ENCODE peak calls at places on chromosomes 6 and 20, in eight cellular contexts. One of them, this sample, is unnamed.
A peak's percentile ranks its signal among the peaks of the same experiment; 100 is the strongest.

GRCh38 chr20:12916699-12917098 is 92.1 kb upstream of the SPTLC3 start:
- DNase-seq in adipocyte: no peak
- DNase-seq in IMR-90: no peak
- DNase-seq in H9: no peak
- DNase-seq in mesendoderm: peak; percentile 84
- DNase-seq in keratinocyte: no peak
- DNase-seq in neural progenitor cell: peak; percentile 5
- DNase-seq in mesenchymal stem cell: no peak
- DNase-seq in this sample: no peak

GRCh38 chr20:51591871-51592270 is 49.4 kb upstream of the NFATC2 start:
- DNase-seq in adipocyte: no peak
- DNase-seq in IMR-90: no peak
- DNase-seq in H9: no peak
- DNase-seq in mesendoderm: no peak
- DNase-seq in keratinocyte: no peak
- DNase-seq in neural progenitor cell: no peak
- DNase-seq in mesenchymal stem cell: no peak
- DNase-seq in this sample: no peak

GRCh38 chr6:125781307-125781868 is 9.4 kb upstream of the NCOA7 start:
- DNase-seq in adipocyte: peak; percentile 60
- DNase-seq in IMR-90: peak; percentile 47
- DNase-seq in H9: no peak
- DNase-seq in mesendoderm: no peak
- DNase-seq in keratinocyte: no peak
- DNase-seq in neural progenitor cell: no peak
- DNase-seq in mesenchymal stem cell: no peak
- DNase-seq in this sample: peak; percentile 75

GRCh38 chr6:63573140-63573898 is 1.0 kb downstream of the LOC128125822 start:
- DNase-seq in adipocyte: peak; percentile 82
- DNase-seq in IMR-90: peak; percentile 55
- DNase-seq in H9: peak; percentile 94
- DNase-seq in mesendoderm: peak; percentile 95
- DNase-seq in keratinocyte: no peak
- DNase-seq in neural progenitor cell: peak; percentile 82
- DNase-seq in mesenchymal stem cell: peak; percentile 75
- DNase-seq in this sample: peak; percentile 83

GRCh38 chr6:18245642-18246041 is 18.7 kb downstream of the DEK start:
- DNase-seq in adipocyte: no peak
- DNase-seq in IMR-90: no peak
- DNase-seq in H9: no peak
- DNase-seq in mesendoderm: no peak
- DNase-seq in keratinocyte: no peak
- DNase-seq in neural progenitor cell: no peak
- DNase-seq in mesenchymal stem cell: no peak
- DNase-seq in this sample: no peak

GRCh38 chr6:56708810-56709597 is 66.3 kb upstream of the DST start:
- DNase-seq in adipocyte: peak; percentile 90
- DNase-seq in IMR-90: peak; percentile 76
- DNase-seq in H9: no peak
- DNase-seq in mesendoderm: peak; percentile 51
- DNase-seq in keratinocyte: no peak
- DNase-seq in neural progenitor cell: peak; percentile 62
- DNase-seq in mesenchymal stem cell: peak; percentile 75
- DNase-seq in this sample: peak; percentile 84

GRCh38 chr6:149463781-149464180 is 21.0 kb downstream of the ZC3H12D start:
- DNase-seq in adipocyte: peak; percentile 31
- DNase-seq in IMR-90: peak; percentile 59
- DNase-seq in H9: no peak
- DNase-seq in mesendoderm: no peak
- DNase-seq in keratinocyte: no peak
- DNase-seq in neural progenitor cell: no peak
- DNase-seq in mesenchymal stem cell: peak; percentile 90
- DNase-seq in this sample: no peak

GRCh38 chr6:155524249-155524651 is 68.6 kb upstream of the NOX3 start:
- DNase-seq in adipocyte: no peak
- DNase-seq in IMR-90: peak; percentile 76
- DNase-seq in H9: no peak
- DNase-seq in mesendoderm: no peak
- DNase-seq in keratinocyte: peak; percentile 15
- DNase-seq in neural progenitor cell: no peak
- DNase-seq in mesenchymal stem cell: peak; percentile 72
- DNase-seq in this sample: no peak

GRCh38 chr20:3923818-3924217 is 34.6 kb downstream of the PANK2 start:
- DNase-seq in adipocyte: peak; percentile 77
- DNase-seq in IMR-90: peak; percentile 77
- DNase-seq in H9: no peak
- DNase-seq in mesendoderm: no peak
- DNase-seq in keratinocyte: no peak
- DNase-seq in neural progenitor cell: no peak
- DNase-seq in mesenchymal stem cell: peak; percentile 50
- DNase-seq in this sample: no peak

GRCh38 chr6:143696327-143697000 is 18.7 kb downstream of the PHACTR2 start:
- DNase-seq in adipocyte: no peak
- DNase-seq in IMR-90: peak; percentile 68
- DNase-seq in H9: no peak
- DNase-seq in mesendoderm: no peak
- DNase-seq in keratinocyte: no peak
- DNase-seq in neural progenitor cell: no peak
- DNase-seq in mesenchymal stem cell: peak; percentile 63
- DNase-seq in this sample: no peak

GRCh38 chr20:61577065-61577464 is 325.0 kb downstream of the CDH4 start:
- DNase-seq in adipocyte: no peak
- DNase-seq in IMR-90: no peak
- DNase-seq in H9: no peak
- DNase-seq in mesendoderm: no peak
- DNase-seq in keratinocyte: no peak
- DNase-seq in neural progenitor cell: no peak
- DNase-seq in mesenchymal stem cell: no peak
- DNase-seq in this sample: no peak

GRCh38 chr6:52539607-52540006 is 37.3 kb downstream of the TRAM2 start:
- DNase-seq in adipocyte: peak; percentile 67
- DNase-seq in IMR-90: peak; percentile 87
- DNase-seq in H9: no peak
- DNase-seq in mesendoderm: no peak
- DNase-seq in keratinocyte: no peak
- DNase-seq in neural progenitor cell: no peak
- DNase-seq in mesenchymal stem cell: peak; percentile 82
- DNase-seq in this sample: no peak

GRCh38 chr6:81849248-81849647 is 96.8 kb upstream of the TENT5A start:
- DNase-seq in adipocyte: no peak
- DNase-seq in IMR-90: no peak
- DNase-seq in H9: no peak
- DNase-seq in mesendoderm: no peak
- DNase-seq in keratinocyte: no peak
- DNase-seq in neural progenitor cell: no peak
- DNase-seq in mesenchymal stem cell: no peak
- DNase-seq in this sample: no peak

GRCh38 chr6:80547827-80548226 is 441.4 kb downstream of the BCKDHB start:
- DNase-seq in adipocyte: peak; percentile 86
- DNase-seq in IMR-90: peak; percentile 94
- DNase-seq in H9: no peak
- DNase-seq in mesendoderm: no peak
- DNase-seq in keratinocyte: peak; percentile 21
- DNase-seq in neural progenitor cell: no peak
- DNase-seq in mesenchymal stem cell: peak; percentile 74
- DNase-seq in this sample: no peak

GRCh38 chr6:150029749-150030148 is 4.4 kb upstream of the RAET1L start:
- DNase-seq in adipocyte: no peak
- DNase-seq in IMR-90: no peak
- DNase-seq in H9: no peak
- DNase-seq in mesendoderm: no peak
- DNase-seq in keratinocyte: no peak
- DNase-seq in neural progenitor cell: no peak
- DNase-seq in mesenchymal stem cell: no peak
- DNase-seq in this sample: no peak

GRCh38 chr20:24017160-24017761 is 28.7 kb upstream of the GGTLC1 start:
- DNase-seq in adipocyte: no peak
- DNase-seq in IMR-90: no peak
- DNase-seq in H9: no peak
- DNase-seq in mesendoderm: no peak
- DNase-seq in keratinocyte: no peak
- DNase-seq in neural progenitor cell: no peak
- DNase-seq in mesenchymal stem cell: no peak
- DNase-seq in this sample: no peak

GRCh38 chr6:157068691-157069228 is 254.6 kb downstream of the TMEM242 start:
- DNase-seq in adipocyte: peak; percentile 19
- DNase-seq in IMR-90: peak; percentile 49
- DNase-seq in H9: no peak
- DNase-seq in mesendoderm: no peak
- DNase-seq in keratinocyte: no peak
- DNase-seq in neural progenitor cell: no peak
- DNase-seq in mesenchymal stem cell: peak; percentile 45
- DNase-seq in this sample: peak; percentile 60

GRCh38 chr20:18666803-18667460 is 79.1 kb downstream of the DTD1 start:
- DNase-seq in adipocyte: no peak
- DNase-seq in IMR-90: no peak
- DNase-seq in H9: no peak
- DNase-seq in mesendoderm: peak; percentile 3
- DNase-seq in keratinocyte: no peak
- DNase-seq in neural progenitor cell: no peak
- DNase-seq in mesenchymal stem cell: no peak
- DNase-seq in this sample: no peak

GRCh38 chr6:169955796-169956493 is 204.5 kb downstream of the ERMARD start:
- DNase-seq in adipocyte: no peak
- DNase-seq in IMR-90: no peak
- DNase-seq in H9: no peak
- DNase-seq in mesendoderm: no peak
- DNase-seq in keratinocyte: no peak
- DNase-seq in neural progenitor cell: no peak
- DNase-seq in mesenchymal stem cell: no peak
- DNase-seq in this sample: no peak

GRCh38 chr6:96110878-96111277 is 95.1 kb downstream of the FUT9 start:
- DNase-seq in adipocyte: no peak
- DNase-seq in IMR-90: no peak
- DNase-seq in H9: no peak
- DNase-seq in mesendoderm: no peak
- DNase-seq in keratinocyte: peak; percentile 11
- DNase-seq in neural progenitor cell: no peak
- DNase-seq in mesenchymal stem cell: no peak
- DNase-seq in this sample: no peak

GRCh38 chr6:39786636-39787035 is 5.5 kb upstream of the DAAM2 start:
- DNase-seq in adipocyte: no peak
- DNase-seq in IMR-90: no peak
- DNase-seq in H9: no peak
- DNase-seq in mesendoderm: no peak
- DNase-seq in keratinocyte: no peak
- DNase-seq in neural progenitor cell: no peak
- DNase-seq in mesenchymal stem cell: no peak
- DNase-seq in this sample: no peak
- H3K9ac ChIP-seq in adipocyte: no peak overlapping the region
- H3K9ac ChIP-seq in IMR-90: no peak overlapping the region
- H3K9ac ChIP-seq in H9: no peak overlapping the region
- H3K9ac ChIP-seq in mesendoderm: no peak overlapping the region
- H3K9ac ChIP-seq in keratinocyte: no peak overlapping the region
- H3K9ac ChIP-seq in neural progenitor cell: no peak overlapping the region
- H3K9ac ChIP-seq in mesenchymal stem cell: no peak overlapping the region
- H3K9ac ChIP-seq in this sample: no peak overlapping the region

GRCh38 chr20:22471156-22471836 is 113.1 kb downstream of the FOXA2 start:
- DNase-seq in adipocyte: no peak
- DNase-seq in IMR-90: no peak
- DNase-seq in H9: no peak
- DNase-seq in mesendoderm: no peak
- DNase-seq in keratinocyte: no peak
- DNase-seq in neural progenitor cell: no peak
- DNase-seq in mesenchymal stem cell: no peak
- DNase-seq in this sample: no peak
- H3K9ac ChIP-seq in adipocyte: no peak overlapping the region
- H3K9ac ChIP-seq in IMR-90: no peak overlapping the region
- H3K9ac ChIP-seq in H9: no peak overlapping the region
- H3K9ac ChIP-seq in mesendoderm: no peak overlapping the region
- H3K9ac ChIP-seq in keratinocyte: no peak overlapping the region
- H3K9ac ChIP-seq in neural progenitor cell: no peak overlapping the region
- H3K9ac ChIP-seq in mesenchymal stem cell: no peak overlapping the region
- H3K9ac ChIP-seq in this sample: no peak overlapping the region

GRCh38 chr6:28945360-28945759 is 21.6 kb upstream of the TRIM27 start:
- DNase-seq in adipocyte: no peak
- DNase-seq in IMR-90: no peak
- DNase-seq in H9: no peak
- DNase-seq in mesendoderm: no peak
- DNase-seq in keratinocyte: no peak
- DNase-seq in neural progenitor cell: no peak
- DNase-seq in mesenchymal stem cell: no peak
- DNase-seq in this sample: no peak

GRCh38 chr6:28943223-28943556 is 19.4 kb upstream of the TRIM27 start:
- DNase-seq in adipocyte: peak; percentile 2
- DNase-seq in IMR-90: no peak
- DNase-seq in H9: no peak
- DNase-seq in mesendoderm: no peak
- DNase-seq in keratinocyte: no peak
- DNase-seq in neural progenitor cell: peak; percentile 27
- DNase-seq in mesenchymal stem cell: no peak
- DNase-seq in this sample: no peak

GRCh38 chr6:28941681-28942448 is 18.1 kb upstream of the TRIM27 start:
- DNase-seq in adipocyte: peak; percentile 13
- DNase-seq in IMR-90: no peak
- DNase-seq in H9: no peak
- DNase-seq in mesendoderm: no peak
- DNase-seq in keratinocyte: no peak
- DNase-seq in neural progenitor cell: peak; percentile 70
- DNase-seq in mesenchymal stem cell: no peak
- DNase-seq in this sample: no peak

GRCh38 chr6:28944412-28945006 is 20.7 kb upstream of the TRIM27 start:
- DNase-seq in adipocyte: peak; percentile 89
- DNase-seq in IMR-90: peak; percentile 81
- DNase-seq in H9: peak; percentile 70
- DNase-seq in mesendoderm: peak; percentile 80
- DNase-seq in keratinocyte: no peak
- DNase-seq in neural progenitor cell: peak; percentile 79
- DNase-seq in mesenchymal stem cell: peak; percentile 88
- DNase-seq in this sample: peak; percentile 94

GRCh38 chr6:28943557-28944411 is 20.0 kb upstream of the TRIM27 start:
- DNase-seq in adipocyte: peak; percentile 74
- DNase-seq in IMR-90: peak; percentile 73
- DNase-seq in H9: peak; percentile 88
- DNase-seq in mesendoderm: peak; percentile 93
- DNase-seq in keratinocyte: no peak
- DNase-seq in neural progenitor cell: peak; percentile 91
- DNase-seq in mesenchymal stem cell: peak; percentile 82
- DNase-seq in this sample: peak; percentile 83
- H3K9ac ChIP-seq in adipocyte: peak overlapping the region; percentile 88
- H3K9ac ChIP-seq in IMR-90: peak overlapping the region; percentile 74
- H3K9ac ChIP-seq in H9: peak overlapping the region; percentile 69
- H3K9ac ChIP-seq in mesendoderm: peak overlapping the region; percentile 81
- H3K9ac ChIP-seq in keratinocyte: peak overlapping the region; percentile 73
- H3K9ac ChIP-seq in neural progenitor cell: peak overlapping the region; percentile 16
- H3K9ac ChIP-seq in mesenchymal stem cell: peak overlapping the region; percentile 94
- H3K9ac ChIP-seq in this sample: peak overlapping the region; percentile 41

DNA sequence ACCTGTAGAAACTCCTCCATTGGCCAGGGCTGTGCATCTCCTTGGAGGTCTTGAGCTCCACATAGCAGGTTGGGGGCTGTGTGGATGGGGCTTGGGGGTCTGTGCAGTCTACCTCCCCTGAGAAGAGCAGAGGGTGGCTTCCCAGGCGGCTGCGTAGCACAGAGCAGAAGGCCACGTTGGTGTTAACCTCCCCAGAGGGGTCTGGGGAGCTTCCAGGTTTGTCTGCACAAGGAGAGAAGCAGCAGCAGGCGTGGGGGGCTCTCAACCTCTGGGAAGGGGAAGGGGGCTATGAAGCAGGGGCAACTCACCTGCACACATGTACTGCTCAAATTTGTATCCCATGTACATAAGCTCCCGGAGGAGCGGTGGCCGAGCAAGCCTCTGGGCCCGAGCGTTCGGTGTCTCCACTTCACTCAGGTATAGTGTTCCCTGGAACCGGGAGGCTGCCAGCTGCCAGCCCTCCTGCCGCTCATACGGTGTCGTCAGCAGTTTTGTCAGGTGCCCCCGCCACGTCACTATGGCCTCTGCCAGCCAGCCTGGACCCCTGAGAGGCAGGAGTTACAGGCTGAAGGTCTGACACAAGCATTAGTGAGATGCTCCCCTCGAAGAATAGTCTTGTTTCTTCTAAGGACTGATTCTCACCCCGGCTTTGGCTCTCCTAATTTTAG is 1.2 kb downstream of the DXO start:
- DNase-seq in adipocyte: peak; percentile 1
- DNase-seq in IMR-90: no peak
- DNase-seq in H9: no peak
- DNase-seq in mesendoderm: no peak
- DNase-seq in keratinocyte: no peak
- DNase-seq in neural progenitor cell: no peak
- DNase-seq in mesenchymal stem cell: no peak
- DNase-seq in this sample: no peak
- H3K9ac ChIP-seq in adipocyte: peak overlapping the region; percentile 96
- H3K9ac ChIP-seq in IMR-90: peak overlapping the region; percentile 90
- H3K9ac ChIP-seq in H9: no peak overlapping the region
- H3K9ac ChIP-seq in mesendoderm: no peak overlapping the region
- H3K9ac ChIP-seq in keratinocyte: peak overlapping the region; percentile 96
- H3K9ac ChIP-seq in neural progenitor cell: peak overlapping the region; percentile 57
- H3K9ac ChIP-seq in mesenchymal stem cell: peak overlapping the region; percentile 99
- H3K9ac ChIP-seq in this sample: peak overlapping the region; percentile 87

This sample was measured in Karpas-422.